ENCODE peak calls at places on chromosome 3, in four cellular contexts. B is K562, T is stomach, Y is vagina. J is an unnamed sample.

GRCh38 chr3:11847607-11848006 is 922 bp upstream of the TAMM41 start:
- DNase-seq in Y (no peak), B (no peak), T (no peak), J (no peak)

GRCh38 chr3:43091481-43091880 is 14.4 kb downstream of the POMGNT2 start:
- DNase-seq in T (no peak), B (no peak), Y (no peak), J (no peak)

GRCh38 chr3:133859381-133860245 is 36.1 kb downstream of the RAB6B start:
- DNase-seq in B (no peak), Y (no peak), T (no peak), J (no peak)

GRCh38 chr3:52237006-52237658 is 1.8 kb downstream of the TWF2 start:
- DNase-seq in T (no peak), Y (no peak), B (no peak), J (no peak)

GRCh38 chr3:20040476-20041196 is 390 bp downstream of the KAT2B start:
- DNase-seq in B (peak), T (peak), Y (peak), J (peak)

GRCh38 chr3:23993556-23994246 is 48.6 kb downstream of the NR1D2 start:
- DNase-seq in T (no peak), Y (no peak), B (no peak), J (no peak)

GRCh38 chr3:13268120-13268519 is 152.0 kb downstream of the NUP210 start:
- DNase-seq in B (no peak), T (no peak), Y (no peak), J (no peak)

GRCh38 chr3:189824629-189825312 is 193.6 kb downstream of the TP63 start:
- DNase-seq in B (no peak), T (no peak), Y (no peak), J (no peak)

GRCh38 chr3:10047876-10048275 is 21.6 kb downstream of the FANCD2 start:
- DNase-seq in B (no peak), T (no peak), Y (no peak), J (no peak)

GRCh38 chr3:51514210-51514609 is 14.4 kb upstream of the DCAF1 start:
- DNase-seq in Y (no peak), T (no peak), B (no peak), J (no peak)

GRCh38 chr3:150242220-150242938 is 165.7 kb upstream of the TSC22D2 start:
- DNase-seq in Y (no peak), T (no peak), B (no peak), J (no peak)

GRCh38 chr3:20288050-20288449 is 102.0 kb upstream of the SGO1 start:
- DNase-seq in T (no peak), B (no peak), Y (no peak), J (no peak)

GRCh38 chr3:127709320-127710060 is 36.7 kb downstream of the ABTB1 start:
- DNase-seq in B (no peak), Y (no peak), T (no peak), J (peak)

GRCh38 chr3:73746610-73747009 is 121.9 kb upstream of the PDZRN3 start:
- DNase-seq in B (no peak), Y (no peak), T (no peak), J (no peak)

GRCh38 chr3:33807190-33807589 is 8.8 kb downstream of the PDCD6IP start:
- DNase-seq in T (peak), Y (no peak), B (no peak), J (no peak)

GRCh38 chr3:129440648-129441190 is 695 bp downstream of the IFT122 start:
- DNase-seq in B (no peak), Y (no peak), T (no peak), J (no peak)

GRCh38 chr3:141383555-141384129 is 15.3 kb downstream of the ZBTB38 start:
- DNase-seq in Y (no peak), B (no peak), T (no peak), J (no peak)

GRCh38 chr3:179653106-179653776 is 401 bp downstream of the USP13 start:
- DNase-seq in T (peak), Y (no peak), B (peak), J (peak)
- TF ChIP-seq POLR2AphosphoS5 in T (no peak), Y (no peak), B (no peak), J (no peak)

GRCh38 chr3:71511446-71511845 is 72.1 kb downstream of the FOXP1 start:
- DNase-seq in Y (no peak), B (no peak), T (no peak), J (no peak)
- H3K27ac ChIP-seq in Y (no peak), B (no peak), T (no peak), J (no peak)

GRCh38 chr3:120393252-120393651 is 44.1 kb upstream of the LRRC58 start:
- DNase-seq in T (no peak), B (no peak), Y (no peak), J (no peak)
- TF ChIP-seq POLR2AphosphoS5 in T (no peak), B (no peak), Y (no peak), J (no peak)

DNA sequence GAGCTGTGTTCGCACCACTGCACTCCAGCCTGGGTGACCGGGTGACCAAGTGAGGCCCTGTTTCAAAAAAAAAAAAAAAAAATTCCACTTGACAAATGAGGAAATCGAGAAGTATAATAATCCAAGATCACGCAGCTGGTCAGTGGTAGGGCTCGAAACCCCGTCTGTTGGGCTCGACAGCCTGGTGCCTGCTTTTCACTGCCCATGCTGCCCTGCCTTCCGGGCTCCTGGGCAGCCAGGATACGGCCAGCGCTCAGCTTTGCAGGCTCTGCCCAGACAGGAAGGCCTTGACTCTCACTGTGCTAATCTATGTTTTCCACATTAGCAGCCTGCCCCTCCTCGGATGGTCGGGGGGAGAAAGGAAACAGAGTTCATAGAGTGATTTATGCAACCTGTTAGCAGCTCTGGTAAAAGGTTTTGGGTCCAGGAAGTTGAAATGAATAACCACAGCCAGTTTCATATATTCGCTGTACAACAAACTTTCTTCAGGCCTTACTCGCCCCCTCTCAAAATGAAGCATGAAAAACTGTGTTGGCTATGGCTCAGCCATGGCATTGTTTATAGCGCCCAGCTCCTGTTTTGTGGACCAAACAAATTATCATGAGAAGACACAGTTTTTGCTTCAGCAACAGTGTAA is 108.8 kb downstream of the XXYLT1 start:
- DNase-seq in T (no peak), Y (no peak), B (no peak), J (no peak)
- H3K27ac ChIP-seq in T (peak), Y (peak), B (peak), J (peak)

GRCh38 chr3:30689202-30689641 is 82.8 kb downstream of the TGFBR2 start:
- DNase-seq in B (no peak), Y (no peak), T (peak), J (no peak)
- TF ChIP-seq POLR2AphosphoS5 in B (no peak), Y (peak), T (no peak), J (peak)

DNA sequence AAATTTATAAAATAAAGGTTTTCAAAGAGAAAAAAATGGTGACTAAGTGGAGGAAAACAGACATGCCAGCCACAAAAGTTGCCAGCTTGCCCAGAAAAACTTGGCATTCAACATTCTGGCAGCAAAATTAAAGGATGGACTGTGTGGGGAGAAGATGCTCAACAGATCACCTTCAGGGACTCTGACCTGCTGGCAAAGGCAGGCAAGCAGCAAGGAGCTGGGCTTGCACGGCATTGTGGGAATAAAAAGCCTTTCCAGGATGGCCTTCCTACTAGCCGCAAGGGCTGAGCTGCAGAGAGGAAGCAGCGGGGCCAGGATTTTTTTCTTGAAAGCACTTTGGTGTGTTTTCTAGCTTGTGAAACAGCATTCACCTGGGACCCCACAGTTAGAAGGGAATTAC is 101.9 kb upstream of the CACNA2D3 start:
- DNase-seq in Y (no peak), B (no peak), T (no peak), J (no peak)
- H3K27ac ChIP-seq in Y (no peak), B (no peak), T (no peak), J (no peak)

GRCh38 chr3:131020122-131020693 is 6.4 kb downstream of the ASTE1 start:
- DNase-seq in Y (no peak), T (no peak), B (no peak), J (no peak)
- TF ChIP-seq POLR2AphosphoS5 in Y (no peak), T (no peak), B (no peak), J (no peak)

GRCh38 chr3:58006661-58007060 is 1.6 kb upstream of the FLNB start:
- DNase-seq in B (no peak), Y (no peak), T (no peak), J (peak)
- H3K27ac ChIP-seq in B (no peak), Y (no peak), T (no peak), J (peak)

GRCh38 chr3:191353022-191353777 is 22.9 kb upstream of the UTS2B start:
- DNase-seq in Y (no peak), T (no peak), B (no peak), J (no peak)
- TF ChIP-seq POLR2AphosphoS5 in Y (no peak), T (no peak), B (no peak), J (no peak)